ENCODE peak calls at places on chromosomes 1 and 21, in four cellular contexts. K is heart left ventricle, N is OCI-LY7, L is cardiac muscle cell. I is an unnamed sample.

GRCh38 chr1:176996455-176997090 is 167.9 kb downstream of the ASTN1 start:
- DNase-seq in K (no peak), N (no peak), L (peak; percentile 52), I (no peak)

GRCh38 chr1:151816548-151816947 is 11.3 kb upstream of the LINGO4 start:
- DNase-seq in K (no peak), N (no peak), L (no peak), I (no peak)

GRCh38 chr1:236623371-236624166 is 19.3 kb upstream of the HEATR1 start:
- DNase-seq in K (no peak), N (no peak), L (peak; percentile 41), I (no peak)

GRCh38 chr1:247273013-247273412 is 17.1 kb downstream of the VN1R5 start:
- DNase-seq in K (peak; percentile 15), N (no peak), L (no peak), I (no peak)

GRCh38 chr1:39081266-39082139 is 55.4 kb downstream of the NDUFS5 start:
- DNase-seq in K (no peak), N (no peak), L (no peak), I (no peak)

GRCh38 chr1:154326546-154327465 is 1.5 kb downstream of the ATP8B2 start:
- DNase-seq in K (peak; percentile 38), N (no peak), L (peak; percentile 46), I (no peak)

GRCh38 chr1:54353959-54354358 is 52.2 kb downstream of the SSBP3 start:
- DNase-seq in K (no peak), N (no peak), L (no peak), I (no peak)

GRCh38 chr1:90509225-90510048 is 207.7 kb downstream of the BARHL2 start:
- DNase-seq in K (no peak), N (no peak), L (no peak), I (no peak)

GRCh38 chr1:229952135-229952534 is 114.9 kb upstream of the GALNT2 start:
- DNase-seq in K (no peak), N (no peak), L (no peak), I (no peak)

GRCh38 chr21:16583567-16583966 is 853.8 kb downstream of the USP25 start:
- DNase-seq in K (no peak), N (no peak), L (no peak), I (no peak)

GRCh38 chr1:94322696-94323095 is 85.3 kb upstream of the ARHGAP29 start:
- DNase-seq in K (no peak), N (no peak), L (peak; percentile 83), I (no peak)

GRCh38 chr1:172286629-172287076 is 133.8 kb upstream of the C1orf105 start:
- DNase-seq in K (no peak), N (no peak), L (peak; percentile 94), I (no peak)

GRCh38 chr1:168320805-168321577 is 40.3 kb downstream of the TBX19 start:
- DNase-seq in K (no peak), N (no peak), L (peak; percentile 92), I (no peak)

GRCh38 chr1:201259476-201260235 is 23.6 kb upstream of the PKP1 start:
- DNase-seq in K (no peak), N (no peak), L (peak; percentile 17), I (peak; percentile 82)

GRCh38 chr1:232182206-232182605 is 447.7 kb downstream of the SIPA1L2 start:
- DNase-seq in K (no peak), N (no peak), L (no peak), I (no peak)

GRCh38 chr21:42237577-42237976 is 18.6 kb downstream of the ABCG1 start:
- DNase-seq in K (no peak), N (peak; percentile 36), L (no peak), I (no peak)

GRCh38 chr21:41228006-41228370 is 60.0 kb downstream of the BACE2 start:
- DNase-seq in K (no peak), N (no peak), L (no peak), I (no peak)

GRCh38 chr1:18927082-18927653 is 24.8 kb upstream of the ALDH4A1 start:
- DNase-seq in K (no peak), N (peak; percentile 5), L (no peak), I (no peak)

GRCh38 chr1:209882942-209883340 is 55.1 kb upstream of the SYT14 start:
- DNase-seq in K (no peak), N (no peak), L (no peak), I (no peak)

GRCh38 chr21:46195595-46196195 is 11.4 kb upstream of the SPATC1L start:
- DNase-seq in K (no peak), N (no peak), L (no peak), I (no peak)

GRCh38 chr1:23470282-23471070 is 13.5 kb downstream of the ASAP3 start:
- DNase-seq in K (peak; percentile 58), N (no peak), L (peak; percentile 96), I (peak; percentile 47)

GRCh38 chr1:157773723-157774350 is 3.1 kb downstream of the FCRL2 start:
- DNase-seq in K (no peak), N (peak; percentile 88), L (no peak), I (no peak)

GRCh38 chr1:68376441-68376840 is 73.3 kb downstream of the RPE65 start:
- DNase-seq in K (no peak), N (no peak), L (no peak), I (no peak)

GRCh38 chr1:232398823-232399222 is 231.1 kb downstream of the SIPA1L2 start:
- DNase-seq in K (no peak), N (no peak), L (no peak), I (no peak)

GRCh38 chr1:157992031-157992568 is 1.3 kb upstream of the KIRREL1 start:
- DNase-seq in K (peak; percentile 70), N (peak; percentile 53), L (peak; percentile 78), I (no peak)

GRCh38 chr1:30106125-30106524 is 617.3 kb downstream of the MATN1 start:
- DNase-seq in K (no peak), N (peak; percentile 16), L (peak; percentile 50), I (no peak)

GRCh38 chr1:87869563-87869962 is 540.9 kb downstream of the LMO4 start:
- DNase-seq in K (no peak), N (no peak), L (peak; percentile 71), I (no peak)

GRCh38 chr1:68624233-68624632 is 127.4 kb upstream of the DEPDC1 start:
- DNase-seq in K (no peak), N (no peak), L (peak; percentile 83), I (no peak)

GRCh38 chr1:116232989-116233514 is 121.9 kb downstream of the MAB21L3 start:
- DNase-seq in K (no peak), N (peak; percentile 76), L (peak; percentile 19), I (peak; percentile 32)

GRCh38 chr1:175317795-175318194 is 125.2 kb upstream of the KIAA0040 start:
- DNase-seq in K (peak; percentile 45), N (no peak), L (peak; percentile 13), I (no peak)
- H3K4me1 ChIP-seq in K (peaks cover 8% of the 10 kb centered on the region), N (peaks cover 41% of the 10 kb centered on the region), L (no peaks in the 10 kb centered on the region), I (peaks cover 9% of the 10 kb centered on the region)

GRCh38 chr1:34037856-34038255 is 127.2 kb downstream of the CSMD2 start:
- DNase-seq in K (no peak), N (no peak), L (no peak), I (no peak)

GRCh38 chr1:34034029-34034428 is 131.0 kb downstream of the CSMD2 start:
- DNase-seq in K (no peak), N (no peak), L (no peak), I (no peak)

DNA sequence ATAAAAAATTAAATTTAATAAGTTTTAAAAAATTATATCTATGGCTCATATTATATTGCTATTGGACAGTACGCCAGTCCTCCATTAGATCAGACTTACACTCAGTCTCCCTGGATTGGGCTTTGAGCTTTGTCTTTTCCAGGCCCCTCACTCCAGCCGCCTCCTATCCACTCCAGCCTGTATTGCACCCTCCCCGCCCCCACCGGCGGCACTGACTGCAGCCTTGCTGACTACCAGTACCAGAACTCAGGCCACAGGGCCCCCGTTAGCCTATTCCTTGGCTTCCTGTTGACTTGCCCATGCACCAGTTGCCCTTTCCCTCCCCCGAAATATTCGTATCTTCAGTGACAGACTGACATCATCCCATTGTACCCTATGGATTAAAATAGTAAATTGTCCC is 127.9 kb downstream of the CSMD2 start:
- DNase-seq in K (no peak), N (no peak), L (no peak), I (no peak)
- TF ChIP-seq CTCF in K (no peak), N (no peak), L (no peak), I (no peak)

GRCh38 chr1:63116016-63116415 is 206.4 kb upstream of the FOXD3 start:
- DNase-seq in K (no peak), N (no peak), L (peak; percentile 22), I (no peak)

GRCh38 chr1:63124666-63125191 is 197.6 kb upstream of the FOXD3 start:
- DNase-seq in K (no peak), N (no peak), L (peak; percentile 91), I (no peak)

GRCh38 chr1:63122051-63122450 is 200.3 kb upstream of the FOXD3 start:
- DNase-seq in K (no peak), N (no peak), L (no peak), I (no peak)

GRCh38 chr1:63115527-63115926 is 206.8 kb upstream of the FOXD3 start:
- DNase-seq in K (no peak), N (no peak), L (no peak), I (no peak)

DNA sequence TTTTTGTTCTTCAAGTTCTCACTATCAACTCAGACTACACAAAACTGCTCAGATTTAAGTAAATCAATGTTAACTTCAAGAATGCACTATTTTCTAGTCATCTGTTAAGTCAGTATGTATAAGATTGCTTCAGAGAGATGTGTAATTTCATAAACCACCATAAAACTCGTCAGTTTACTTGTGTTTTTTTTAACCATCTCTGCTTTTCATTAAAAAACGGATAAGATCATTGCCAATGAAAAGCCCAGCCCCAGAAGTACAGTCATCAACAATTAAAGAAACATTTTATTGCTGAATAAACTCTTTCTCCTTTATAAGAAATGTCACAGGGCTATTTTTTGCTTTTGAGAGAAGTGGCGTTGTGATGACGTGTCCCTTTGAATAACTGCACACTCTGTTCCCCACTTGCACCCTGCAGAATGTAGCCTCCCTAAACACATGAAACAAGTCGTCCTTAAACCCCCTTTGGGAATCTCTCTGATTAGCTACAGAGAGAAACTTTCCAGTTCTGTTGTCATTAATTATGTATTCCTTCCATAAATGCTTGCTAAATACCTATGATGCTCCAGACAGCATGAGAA is 202.7 kb upstream of the FOXD3 start:
- DNase-seq in K (no peak), N (no peak), L (no peak), I (no peak)
- H3K4me1 ChIP-seq in K (no peaks in the 10 kb centered on the region), N (no peaks in the 10 kb centered on the region), L (peaks cover 5% of the 10 kb centered on the region), I (no peaks in the 10 kb centered on the region)

GRCh38 chr1:208034135-208034534 is 123.2 kb upstream of the CD34 start:
- DNase-seq in K (no peak), N (no peak), L (no peak), I (no peak)

GRCh38 chr1:208033236-208033635 is 122.3 kb upstream of the CD34 start:
- DNase-seq in K (no peak), N (no peak), L (no peak), I (peak; percentile 62)

GRCh38 chr1:208038303-208038702 is 127.4 kb upstream of the CD34 start:
- DNase-seq in K (no peak), N (no peak), L (no peak), I (peak; percentile 58)

GRCh38 chr1:208036918-208037567 is 126.1 kb upstream of the CD34 start:
- DNase-seq in K (no peak), N (no peak), L (no peak), I (no peak)

DNA sequence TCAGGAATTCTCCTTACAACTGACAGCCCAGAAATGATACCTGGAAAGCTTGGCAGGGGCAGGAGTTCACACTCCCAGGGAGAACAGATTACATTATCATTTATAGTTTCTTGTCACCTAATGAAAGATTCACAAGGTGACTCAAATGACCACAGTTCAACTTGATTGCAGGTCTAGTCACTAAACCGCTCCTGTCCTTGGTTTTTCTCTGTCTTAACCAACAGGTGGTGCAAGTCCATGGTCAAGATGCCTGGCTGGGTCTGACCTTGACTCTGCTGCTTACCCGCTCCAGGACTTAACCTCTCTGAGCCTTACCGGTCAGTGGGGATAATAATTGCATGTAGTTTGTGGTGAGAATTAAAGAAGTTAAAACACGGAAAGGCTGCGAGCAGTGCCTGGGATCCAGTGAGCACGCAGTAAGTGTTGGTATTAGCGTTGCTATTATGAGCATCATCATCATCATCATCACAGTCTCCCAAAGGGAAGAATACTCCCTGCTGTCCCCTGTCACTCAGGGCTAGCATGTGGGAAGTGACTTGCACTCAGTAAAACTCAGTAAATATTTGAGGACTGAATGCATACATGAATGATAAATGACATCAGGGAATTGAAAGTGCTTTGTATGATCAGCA is 125.4 kb upstream of the CD34 start:
- DNase-seq in K (no peak), N (peak; percentile 4), L (peak; percentile 44), I (no peak)
- TF ChIP-seq CTCF in K (peak; percentile 32), N (peak; percentile 54), L (peak; percentile 38), I (no peak)

I was measured in upper lobe of left lung.